ENCODE peak calls at places on chromosomes 7 and 10, in six cellular contexts. B, V, G, Z, U and H are unnamed samples. For H3K4me1, the result is how much of the 10 kb centered on the place peaks cover.

GRCh38 chr10:122352817-122353525 is 21.5 kb upstream of the PLEKHA1 start:
- DNase-seq in B (no peak), V (no peak), G (no peak), Z (no peak), U (no peak), H (no peak)

GRCh38 chr10:123945506-123945905 is 53.9 kb upstream of the CPXM2 start:
- DNase-seq in B (peak), V (no peak), G (no peak), Z (no peak), U (no peak), H (no peak)

GRCh38 chr7:110130669-110131068 is 960.3 kb upstream of the LRRN3 start:
- DNase-seq in B (peak), V (no peak), G (no peak), Z (no peak), U (no peak), H (no peak)

GRCh38 chr10:14334771-14335170 is 4.0 kb upstream of the FRMD4A start:
- DNase-seq in B (no peak), V (no peak), G (no peak), Z (no peak), U (no peak), H (no peak)

GRCh38 chr7:55206235-55207029 is 158.7 kb upstream of the LANCL2 start:
- DNase-seq in B (no peak), V (no peak), G (no peak), Z (no peak), U (no peak), H (no peak)

GRCh38 chr7:84106291-84106690 is 88.3 kb downstream of the SEMA3A start:
- DNase-seq in B (no peak), V (no peak), G (no peak), Z (no peak), U (no peak), H (no peak)

GRCh38 chr10:20839910-20840309 is 57.2 kb downstream of the NEBL start:
- DNase-seq in B (no peak), V (no peak), G (no peak), Z (no peak), U (no peak), H (no peak)

GRCh38 chr7:22723171-22723601 is 3.8 kb upstream of the IL6 start:
- DNase-seq in B (no peak), V (peak), G (peak), Z (peak), U (no peak), H (no peak)

GRCh38 chr7:157016352-157017041 is 6.0 kb upstream of the MNX1 start:
- DNase-seq in B (no peak), V (no peak), G (peak), Z (no peak), U (no peak), H (no peak)

GRCh38 chr10:37728830-37729229 is 128.6 kb downstream of the ZNF248 start:
- DNase-seq in B (no peak), V (peak), G (no peak), Z (no peak), U (no peak), H (no peak)

GRCh38 chr10:37736120-37736519 is 121.3 kb downstream of the ZNF248 start:
- DNase-seq in B (no peak), V (no peak), G (no peak), Z (no peak), U (no peak), H (no peak)

GRCh38 chr10:37733822-37734221 is 123.6 kb downstream of the ZNF248 start:
- DNase-seq in B (no peak), V (no peak), G (no peak), Z (no peak), U (no peak), H (no peak)

GRCh38 chr10:37734971-37735370 is 122.4 kb downstream of the ZNF248 start:
- DNase-seq in B (peak), V (no peak), G (no peak), Z (no peak), U (no peak), H (no peak)

GRCh38 chr10:37732685-37733084 is 124.7 kb downstream of the ZNF248 start:
- DNase-seq in B (peak), V (no peak), G (no peak), Z (no peak), U (no peak), H (no peak)
- H3K4me1 ChIP-seq in B (under half), V (under half), G (under half), Z (under half), U (under half), H (under half)

DNA sequence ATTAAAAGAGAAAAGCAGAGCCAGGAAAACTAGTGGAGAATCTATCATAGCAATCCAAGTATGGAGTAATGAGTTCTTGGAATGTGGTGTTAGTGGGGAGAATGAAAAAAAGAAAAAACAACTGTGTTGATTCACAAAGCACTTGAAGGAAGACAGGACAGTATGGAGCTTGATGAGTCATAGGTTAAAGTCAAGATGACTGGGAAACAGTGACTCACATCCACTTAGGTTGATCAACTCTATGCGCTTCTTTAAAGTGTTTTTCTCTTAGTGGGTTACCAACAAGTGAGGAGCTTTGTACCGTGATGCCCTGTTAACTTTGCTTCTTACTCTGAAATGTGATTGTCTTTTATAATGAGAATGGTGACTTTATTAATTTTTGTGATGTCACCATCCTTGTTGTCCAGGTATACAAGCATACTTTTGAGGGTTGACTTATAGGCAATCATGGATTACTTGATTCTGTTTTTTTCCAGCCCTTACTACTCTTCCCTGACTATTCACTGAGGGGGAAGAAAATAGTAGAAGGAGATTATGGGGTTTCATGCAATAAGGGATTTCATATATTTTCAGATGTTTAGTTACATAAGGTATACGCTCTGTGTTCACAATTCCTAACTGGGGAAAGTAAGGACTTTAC is 32.1 kb upstream of the MDFIC start:
- DNase-seq in B (peak), V (no peak), G (no peak), Z (no peak), U (no peak), H (no peak)
- TF ChIP-seq EP300 in B (no peak), V (no peak), G (no peak), Z (no peak), U (no peak), H (no peak)

DNA sequence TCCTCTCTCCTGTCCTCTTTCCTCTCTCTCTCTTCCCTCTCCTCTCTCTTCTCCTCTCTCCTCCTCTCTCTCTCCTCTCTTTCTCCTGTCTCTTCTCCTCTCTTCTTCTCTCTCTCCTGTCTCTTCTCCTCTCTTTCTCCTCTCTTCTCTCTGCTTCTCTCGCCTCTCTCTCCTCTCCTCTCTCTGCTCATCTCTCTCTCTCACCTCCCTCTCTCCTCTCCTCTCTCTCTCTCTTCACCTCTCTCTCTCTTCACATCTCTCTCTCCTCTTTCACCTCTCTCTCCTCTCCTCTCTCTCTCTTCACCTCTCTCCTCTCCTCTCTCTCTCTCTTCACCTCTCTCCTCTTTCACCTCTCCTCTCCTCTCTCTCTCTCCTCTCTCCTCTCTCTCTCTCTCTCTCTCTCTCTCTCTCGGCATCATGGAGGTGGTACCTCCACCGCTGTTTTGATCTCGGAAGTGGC is 30.1 kb downstream of the CFAP46 start:
- DNase-seq in B (no peak), V (no peak), G (no peak), Z (no peak), U (no peak), H (no peak)
- H3K4me1 ChIP-seq in B (under half), V (under half), G (under half), Z (under half), U (under half), H (under half)

GRCh38 chr7:45978731-45979211 is 57.7 kb upstream of the IGFBP3 start:
- DNase-seq in B (peak), V (no peak), G (no peak), Z (no peak), U (no peak), H (no peak)

GRCh38 chr7:45979275-45980180 is 58.5 kb upstream of the IGFBP3 start:
- DNase-seq in B (no peak), V (no peak), G (no peak), Z (no peak), U (no peak), H (no peak)

GRCh38 chr7:45976485-45976856 is 55.4 kb upstream of the IGFBP3 start:
- DNase-seq in B (no peak), V (no peak), G (no peak), Z (no peak), U (no peak), H (no peak)

GRCh38 chr7:45977256-45977655 is 56.2 kb upstream of the IGFBP3 start:
- DNase-seq in B (no peak), V (no peak), G (no peak), Z (no peak), U (no peak), H (no peak)

GRCh38 chr7:45978010-45978681 is 57.1 kb upstream of the IGFBP3 start:
- DNase-seq in B (peak), V (no peak), G (no peak), Z (peak), U (peak), H (no peak)
- TF ChIP-seq EP300 in B (peak), V (no peak), G (no peak), Z (no peak), U (no peak), H (no peak)

GRCh38 chr10:45419673-45420020 is 45.6 kb downstream of the ALOX5 start:
- DNase-seq in B (no peak), V (no peak), G (no peak), Z (no peak), U (no peak), H (no peak)
- H3K4me1 ChIP-seq in B (under half), V (under half), G (under half), Z (under half), U (under half), H (under half)

GRCh38 chr7:94223375-94224084 is 171.2 kb upstream of the COL1A2 start:
- DNase-seq in B (peak), V (no peak), G (no peak), Z (no peak), U (peak), H (no peak)
- TF ChIP-seq EP300 in B (no peak), V (no peak), G (no peak), Z (no peak), U (no peak), H (no peak)

DNA sequence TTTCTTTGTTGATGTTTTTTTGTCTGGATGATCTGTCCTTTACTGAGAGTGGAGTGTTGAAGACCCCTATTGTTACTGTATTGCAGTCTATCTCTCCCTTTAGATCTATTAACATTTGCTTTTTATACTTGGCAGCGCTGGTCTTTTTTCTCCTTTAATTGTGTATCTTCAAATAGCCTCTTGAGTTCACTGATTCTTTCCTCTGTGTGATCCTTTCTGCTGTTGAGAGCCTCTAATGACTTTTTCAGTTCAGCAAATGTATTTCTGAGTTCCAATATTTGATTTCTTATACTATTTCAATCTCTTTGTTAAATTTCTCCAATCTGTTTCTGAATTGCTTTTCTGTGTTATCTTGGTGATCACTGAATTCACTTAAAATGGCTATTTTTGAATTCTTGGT is 15.4 kb downstream of the R3HCC1L start:
- DNase-seq in B (no peak), V (no peak), G (no peak), Z (no peak), U (no peak), H (no peak)
- H3K4me1 ChIP-seq in B (under half), V (under half), G (under half), Z (under half), U (under half), H (under half)

GRCh38 chr10:44921506-44921905 is 10.4 kb downstream of the TMEM72 start:
- DNase-seq in B (no peak), V (no peak), G (no peak), Z (no peak), U (no peak), H (no peak)
- TF ChIP-seq EP300 in B (no peak), V (no peak), G (no peak), Z (no peak), U (no peak), H (no peak)

GRCh38 chr7:31413735-31414134 is 73.2 kb upstream of the NEUROD6 start:
- DNase-seq in B (no peak), V (no peak), G (no peak), Z (no peak), U (no peak), H (no peak)

GRCh38 chr7:31408120-31408729 is 67.7 kb upstream of the NEUROD6 start:
- DNase-seq in B (peak), V (no peak), G (no peak), Z (no peak), U (no peak), H (no peak)

GRCh38 chr7:31407277-31407676 is 66.8 kb upstream of the NEUROD6 start:
- DNase-seq in B (no peak), V (no peak), G (no peak), Z (no peak), U (no peak), H (no peak)

GRCh38 chr7:31410265-31410664 is 69.7 kb upstream of the NEUROD6 start:
- DNase-seq in B (no peak), V (no peak), G (no peak), Z (no peak), U (no peak), H (no peak)
- H3K4me1 ChIP-seq in B (under half), V (under half), G (under half), Z (under half), U (under half), H (under half)

DNA sequence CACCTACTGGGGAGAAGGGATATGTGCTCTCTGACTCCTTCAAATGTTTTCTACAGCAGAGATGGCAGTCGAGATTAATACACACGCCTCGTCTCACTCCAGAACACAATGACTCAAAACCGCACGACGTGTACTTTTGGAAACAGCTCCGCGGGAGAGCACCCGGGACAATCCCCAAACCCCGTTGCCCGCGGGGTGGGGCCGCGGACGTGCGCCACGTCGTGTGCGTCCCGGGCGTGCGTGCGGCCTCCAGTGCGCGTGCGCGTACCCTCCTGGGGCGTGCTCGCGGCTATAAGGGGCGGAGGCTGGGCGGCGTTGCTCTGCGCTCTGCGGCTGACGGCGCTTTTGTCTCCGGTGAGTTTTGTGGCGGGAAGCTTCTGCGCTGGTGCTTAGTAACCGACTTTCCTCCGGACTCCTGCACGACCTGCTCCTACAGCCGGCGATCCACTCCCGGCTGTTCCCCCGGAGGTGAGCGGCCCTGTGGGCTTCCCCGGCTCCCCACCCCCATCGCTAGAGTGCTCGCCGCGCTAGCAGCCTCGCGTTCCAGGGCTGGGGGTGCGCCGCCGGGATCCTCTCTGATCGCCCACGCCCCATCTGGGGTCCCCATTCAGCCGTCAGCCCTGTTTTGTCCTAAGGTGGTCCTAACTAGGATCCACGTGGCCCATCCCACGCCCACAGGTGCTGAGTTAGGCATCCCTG is at the start of gene HILPDA:
- DNase-seq in B (peak), V (peak), G (peak), Z (peak), U (no peak), H (peak)
- TF ChIP-seq EP300 in B (no peak), V (peak), G (no peak), Z (no peak), U (no peak), H (peak)